ENCODE peak calls at places on chromosomes 4 and X, in five cellular contexts. Y, X, C, R and P are unnamed samples.

GRCh38 chrX:109624641-109625311 is at the start of gene KCNE5:
- DNase-seq in Y (no peak), X (no peak), C (peak; percentile 35), R (peak; percentile 37), P (no peak)

GRCh38 chr4:41177016-41177415 is 37.3 kb downstream of the APBB2 start:
- DNase-seq in Y (no peak), X (peak; percentile 72), C (no peak), R (no peak), P (no peak)

GRCh38 chrX:40628506-40628905 is 5.3 kb downstream of the MPC1L start:
- DNase-seq in Y (no peak), X (no peak), C (no peak), R (no peak), P (no peak)

GRCh38 chr4:7166981-7167700 is 25.2 kb upstream of the SORCS2 start:
- DNase-seq in Y (no peak), X (no peak), C (no peak), R (no peak), P (peak; percentile 87)

GRCh38 chr4:6044805-6045204 is 26.6 kb upstream of the C4orf50 start:
- DNase-seq in Y (no peak), X (no peak), C (no peak), R (no peak), P (no peak)

GRCh38 chrX:15447985-15448639 is 45.0 kb downstream of the PIR start:
- DNase-seq in Y (peak; percentile 20), X (peak; percentile 23), C (no peak), R (no peak), P (no peak)

GRCh38 chr4:8192748-8193738 is 6.0 kb upstream of the SH3TC1 start:
- DNase-seq in Y (no peak), X (no peak), C (peak; percentile 68), R (peak; percentile 71), P (no peak)

GRCh38 chr4:186068581-186069402 is at the start of gene TLR3:
- DNase-seq in Y (no peak), X (peak; percentile 42), C (no peak), R (no peak), P (no peak)

GRCh38 chr4:139559095-139559490 is 3.1 kb upstream of the SETD7 start:
- DNase-seq in Y (no peak), X (no peak), C (peak; percentile 33), R (no peak), P (no peak)

GRCh38 chr4:1572964-1573720 is 111.0 kb downstream of the FAM53A start:
- DNase-seq in Y (no peak), X (no peak), C (no peak), R (no peak), P (peak; percentile 15)

GRCh38 chrX:40145670-40146470 is 48.1 kb upstream of the BCOR start:
- DNase-seq in Y (no peak), X (no peak), C (no peak), R (no peak), P (no peak)

GRCh38 chr4:152619556-152619955 is 60.2 kb downstream of the TMEM154 start:
- DNase-seq in Y (no peak), X (no peak), C (no peak), R (no peak), P (no peak)

GRCh38 chrX:17435476-17435875 is 60.5 kb downstream of the NHS start:
- DNase-seq in Y (no peak), X (no peak), C (no peak), R (no peak), P (no peak)

GRCh38 chrX:72120798-72121197 is 10.9 kb downstream of the RTL5 start:
- DNase-seq in Y (no peak), X (no peak), C (no peak), R (no peak), P (no peak)

GRCh38 chr4:147160908-147161513 is 215.3 kb upstream of the TTC29 start:
- DNase-seq in Y (peak; percentile 16), X (peak; percentile 49), C (no peak), R (no peak), P (no peak)

GRCh38 chr4:53587123-53587522 is 4.2 kb downstream of the LNX1 start:
- DNase-seq in Y (no peak), X (no peak), C (no peak), R (no peak), P (no peak)

GRCh38 chrX:11064276-11064675 is 46.9 kb upstream of the HCCS start:
- DNase-seq in Y (no peak), X (no peak), C (no peak), R (no peak), P (no peak)

GRCh38 chr4:173529505-173530325 is at the start of gene HAND2:
- DNase-seq in Y (no peak), X (no peak), C (peak; percentile 57), R (no peak), P (no peak)

GRCh38 chr4:174225247-174226054 is 58.0 kb downstream of the FBXO8 start:
- DNase-seq in Y (no peak), X (no peak), C (no peak), R (no peak), P (no peak)

GRCh38 chr4:38804654-38805295 is at the start of gene TLR1:
- DNase-seq in Y (no peak), X (peak; percentile 43), C (no peak), R (no peak), P (no peak)

GRCh38 chrX:17621566-17622270 is 115.6 kb upstream of the SCML1 start:
- DNase-seq in Y (no peak), X (no peak), C (no peak), R (no peak), P (no peak)

GRCh38 chr4:54027311-54027710 is 37.1 kb downstream of the CHIC2 start:
- DNase-seq in Y (no peak), X (no peak), C (no peak), R (no peak), P (no peak)

GRCh38 chr4:149738156-149738555 is 77.5 kb downstream of the IQCM start:
- DNase-seq in Y (no peak), X (no peak), C (no peak), R (no peak), P (no peak)

GRCh38 chr4:175745340-175745739 is 66.7 kb downstream of the GPM6A start:
- DNase-seq in Y (no peak), X (no peak), C (no peak), R (no peak), P (no peak)

GRCh38 chrX:19678941-19679340 is 163.6 kb upstream of the MAP3K15 start:
- DNase-seq in Y (no peak), X (peak; percentile 72), C (no peak), R (no peak), P (no peak)

GRCh38 chr4:21451032-21451431 is 497.5 kb downstream of the KCNIP4 start:
- DNase-seq in Y (no peak), X (peak; percentile 89), C (no peak), R (no peak), P (no peak)

GRCh38 chrX:18956322-18957032 is 27.4 kb downstream of the PHKA2 start:
- DNase-seq in Y (no peak), X (no peak), C (no peak), R (no peak), P (no peak)

GRCh38 chr4:773214-773613 is 52.7 kb downstream of the CPLX1 start:
- DNase-seq in Y (no peak), X (no peak), C (peak; percentile 15), R (peak; percentile 39), P (peak; percentile 48)

GRCh38 chr4:91502365-91502764 is 801.4 kb upstream of the GRID2 start:
- DNase-seq in Y (no peak), X (no peak), C (no peak), R (no peak), P (no peak)

GRCh38 chr4:168871686-168872085 is 138.4 kb downstream of the CBR4 start:
- DNase-seq in Y (no peak), X (no peak), C (no peak), R (no peak), P (no peak)

GRCh38 chr4:7804759-7805385 is 134.8 kb downstream of the AFAP1 start:
- DNase-seq in Y (no peak), X (no peak), C (no peak), R (no peak), P (no peak)

DNA sequence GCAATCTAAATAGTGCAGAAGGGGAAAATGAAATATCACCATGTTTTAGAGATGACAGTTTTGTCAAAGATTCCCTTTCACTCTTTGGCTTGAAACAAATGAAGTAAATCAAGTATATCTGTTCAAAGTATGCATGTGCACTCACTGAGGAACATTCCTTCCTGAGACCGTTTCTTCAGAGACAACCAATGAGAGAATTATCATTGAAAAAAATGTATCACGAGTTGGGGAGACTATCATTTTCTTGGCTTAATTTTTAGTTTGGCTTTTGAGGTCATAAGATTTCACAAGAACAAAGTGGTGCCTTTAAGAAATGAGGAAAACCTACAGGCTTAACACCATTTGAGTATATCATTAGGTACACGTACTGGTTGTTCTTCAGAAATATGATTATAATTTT is 56.3 kb downstream of the PCDH7 start:
- DNase-seq in Y (no peak), X (no peak), C (no peak), R (no peak), P (no peak)
- TF ChIP-seq CTCF in Y (no peak), X (no peak), C (no peak), R (no peak), P (no peak)

GRCh38 chr4:74661427-74662171 is 132.7 kb downstream of the BTC start:
- DNase-seq in Y (no peak), X (peak; percentile 72), C (no peak), R (no peak), P (no peak)

GRCh38 chr4:74660866-74661265 is 133.5 kb downstream of the BTC start:
- DNase-seq in Y (no peak), X (no peak), C (no peak), R (no peak), P (no peak)

GRCh38 chr4:74658114-74658513 is 136.2 kb downstream of the BTC start:
- DNase-seq in Y (no peak), X (no peak), C (no peak), R (no peak), P (no peak)

GRCh38 chr4:74656596-74656995 is 137.7 kb downstream of the BTC start:
- DNase-seq in Y (no peak), X (no peak), C (no peak), R (no peak), P (no peak)

GRCh38 chr4:74659576-74660411 is 134.5 kb downstream of the BTC start:
- DNase-seq in Y (peak; percentile 95), X (peak; percentile 100), C (no peak), R (no peak), P (no peak)
- TF ChIP-seq CTCF in Y (no peak), X (no peak), C (no peak), R (no peak), P (no peak)

GRCh38 chr4:30716158-30716557 is 4.0 kb upstream of the PCDH7 start:
- DNase-seq in Y (no peak), X (peak; percentile 19), C (no peak), R (no peak), P (no peak)
- TF ChIP-seq CTCF in Y (peak; percentile 68), X (peak; percentile 54), C (no peak), R (peak; percentile 30), P (peak; percentile 88)

DNA sequence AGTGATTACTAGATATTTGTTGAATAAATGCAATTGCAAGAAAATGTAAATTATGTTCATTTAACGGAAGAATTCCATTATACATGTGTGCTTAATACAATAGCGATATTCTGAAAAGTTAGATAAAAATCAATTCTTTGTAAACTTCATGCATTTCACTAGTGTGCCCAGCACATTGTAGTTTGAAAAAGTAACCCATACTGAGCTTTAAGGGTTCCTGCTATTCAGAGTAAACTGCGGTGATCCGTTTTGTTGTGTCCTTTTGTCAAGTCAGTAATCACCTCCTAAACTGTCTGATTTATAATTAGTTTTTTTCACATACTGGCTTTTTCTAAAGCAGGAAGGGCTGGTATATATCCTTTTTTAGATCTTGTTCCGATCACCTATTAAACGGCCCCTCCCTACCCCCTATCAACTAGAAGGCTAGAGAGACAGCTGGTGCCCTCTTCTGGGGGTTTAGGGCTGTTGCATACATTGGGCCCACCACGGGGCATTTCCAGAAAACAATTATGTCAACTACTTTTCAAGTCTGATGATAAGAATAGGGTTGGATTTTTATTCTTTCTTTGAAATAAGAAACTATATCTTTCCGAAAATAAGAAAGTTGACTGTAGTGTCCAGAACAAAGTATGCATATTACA is 7.0 kb upstream of the BMP15 start:
- DNase-seq in Y (no peak), X (peak; percentile 20), C (no peak), R (no peak), P (no peak)
- TF ChIP-seq CTCF in Y (peak; percentile 70), X (peak; percentile 65), C (no peak), R (peak; percentile 60), P (peak; percentile 83)